ENCODE peak calls at places on chromosomes 16 and 17, in five cellular contexts. V is KBM-7; R is WERI-Rb-1; Z is pancreas; E is CD8-positive, alpha-beta T cell. O is an unnamed sample.

GRCh38 chr16:72189865-72190371 is 18.0 kb upstream of the PMFBP1 start:
- DNase-seq in V (no peak), Z (no peak), R (no peak), E (no peak), O (peak)

GRCh38 chr16:11087691-11088431 is 143.5 kb downstream of the CLEC16A start:
- DNase-seq in E (no peak), Z (no peak), V (no peak), R (no peak), O (no peak)

GRCh38 chr16:49556252-49557069 is 182.9 kb downstream of the C16orf78 start:
- DNase-seq in R (peak), Z (no peak), E (no peak), V (peak), O (peak)

GRCh38 chr17:8173056-8173870 is 2.9 kb downstream of the TMEM107 start:
- DNase-seq in V (peak), Z (peak), R (peak), E (no peak), O (peak)

GRCh38 chr16:19858654-19859018 is 26.0 kb downstream of the GPRC5B start:
- DNase-seq in E (no peak), Z (no peak), R (no peak), V (no peak), O (no peak)

GRCh38 chr16:10646581-10647263 is 48.0 kb downstream of the TEKT5 start:
- DNase-seq in Z (no peak), E (no peak), R (no peak), V (no peak), O (no peak)

GRCh38 chr17:6170349-6170748 is 100.2 kb downstream of the WSCD1 start:
- DNase-seq in R (no peak), V (no peak), Z (no peak), E (no peak), O (no peak)

GRCh38 chr16:10938321-10938720 is 3.9 kb downstream of the DEXI start:
- DNase-seq in V (no peak), Z (no peak), E (no peak), R (no peak), O (no peak)

GRCh38 chr16:20610892-20611349 is 34.8 kb upstream of the ACSM2B start:
- DNase-seq in V (no peak), Z (no peak), E (no peak), R (no peak), O (no peak)

O was measured in OCI-M1.